ENCODE peak calls at places on chromosomes 12 and 14, in five cellular contexts. V is K562, H is HepG2, S is H1, E is GM12878. B is an unnamed sample.

GRCh38 chr12:119594772-119595445 is 1.3 kb downstream of the TMEM233 start:
- DNase-seq in E (no peak), S (no peak), V (no peak), H (no peak), B (peak)

GRCh38 chr12:132158677-132159554 is 14.7 kb downstream of the NOC4L start:
- DNase-seq in E (no peak), H (no peak), S (no peak), V (no peak), B (no peak)

GRCh38 chr14:59429798-59430197 is 35.4 kb downstream of the GPR135 start:
- DNase-seq in V (no peak), E (no peak), H (no peak), S (no peak), B (no peak)

GRCh38 chr14:60396718-60397343 is 89.0 kb downstream of the C14orf39 start:
- DNase-seq in H (no peak), S (no peak), V (no peak), E (no peak), B (no peak)

GRCh38 chr12:50572275-50572674 is 67.5 kb downstream of the DIP2B start:
- DNase-seq in V (no peak), S (no peak), H (peak), E (no peak), B (no peak)

GRCh38 chr12:86196465-86196864 is 59.7 kb downstream of the MGAT4C start:
- DNase-seq in H (no peak), S (no peak), E (no peak), V (no peak), B (no peak)

GRCh38 chr12:752673-753400 is 458 bp downstream of the WNK1 start:
- DNase-seq in V (peak), S (no peak), E (no peak), H (no peak), B (peak)

GRCh38 chr14:19823178-19823577 is 19.6 kb downstream of the OR4N2 start:
- DNase-seq in H (no peak), S (no peak), V (no peak), E (no peak), B (no peak)

GRCh38 chr14:37584211-37585100 is 10.6 kb downstream of the FOXA1 start:
- DNase-seq in E (no peak), S (no peak), V (no peak), H (no peak), B (peak)

GRCh38 chr12:24555730-24556129 is 393.2 kb downstream of the BCAT1 start:
- DNase-seq in E (no peak), H (no peak), S (no peak), V (no peak), B (no peak)

GRCh38 chr14:60064491-60065072 is 27.1 kb upstream of the PCNX4 start:
- DNase-seq in S (no peak), E (peak), V (no peak), H (peak), B (no peak)

GRCh38 chr14:96130854-96131253 is 73.8 kb upstream of the BDKRB2 start:
- DNase-seq in H (no peak), E (no peak), V (no peak), S (no peak), B (no peak)

GRCh38 chr14:69527635-69528034 is 43.1 kb downstream of the PLEKHD1 start:
- DNase-seq in V (no peak), E (no peak), H (no peak), S (no peak), B (no peak)

GRCh38 chr12:12786371-12786715 is 884 bp downstream of the APOLD1 start:
- DNase-seq in S (no peak), V (no peak), H (no peak), E (no peak), B (no peak)

GRCh38 chr14:30443368-30444007 is 115.5 kb upstream of the G2E3 start:
- DNase-seq in E (no peak), H (peak), S (no peak), V (no peak), B (no peak)

GRCh38 chr12:31835276-31835882 is 106.6 kb upstream of the AMN1 start:
- DNase-seq in E (no peak), V (no peak), H (peak), S (no peak), B (no peak)

GRCh38 chr12:110245278-110245868 is 35.7 kb upstream of the ATP2A2 start:
- DNase-seq in S (no peak), E (no peak), H (peak), V (no peak), B (peak)

DNA sequence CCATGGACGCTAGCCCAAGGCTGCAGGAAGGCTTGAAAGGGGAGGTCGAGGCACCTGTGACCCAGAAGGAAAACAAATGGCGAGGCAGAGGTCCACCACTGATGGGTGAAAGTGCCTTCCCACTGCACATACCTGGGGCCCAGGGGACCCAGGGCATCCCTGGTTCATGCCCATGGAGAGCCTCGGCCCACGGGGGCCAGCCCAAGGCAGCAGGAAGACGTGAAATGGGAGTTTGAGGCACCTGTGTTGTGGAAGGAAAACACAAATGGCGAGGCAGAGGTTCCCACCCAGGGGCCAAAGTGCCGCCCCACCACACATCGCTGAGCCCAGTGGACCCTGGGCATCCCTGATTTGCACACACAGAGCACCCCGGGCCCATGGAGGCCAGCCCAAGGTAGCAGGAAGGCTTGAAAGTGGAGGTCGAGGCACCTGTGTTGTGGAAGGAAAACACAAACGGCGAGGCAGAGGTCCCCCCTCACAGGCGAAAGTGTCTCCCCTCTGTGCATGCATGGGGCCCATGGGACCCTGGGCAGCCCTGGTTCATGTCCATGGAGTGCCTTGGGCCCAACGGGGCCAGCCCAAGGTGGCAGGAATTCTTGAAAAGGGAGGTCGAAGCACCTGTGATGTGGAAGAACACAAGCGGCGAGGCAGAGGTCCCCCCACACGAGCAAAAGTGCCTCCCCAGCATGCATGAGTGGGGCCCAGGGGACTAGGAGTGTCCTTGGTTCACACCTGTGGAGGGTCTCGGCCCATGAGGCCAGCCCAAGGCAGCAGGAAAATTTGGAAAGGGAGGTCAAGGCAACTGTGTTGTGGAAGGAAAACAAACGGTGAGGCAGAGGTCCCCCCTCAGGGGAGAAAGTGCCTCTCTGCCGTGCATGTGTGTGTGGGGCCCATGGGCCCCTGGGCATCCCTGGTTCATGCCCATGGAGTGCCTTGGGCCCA is 383.3 kb downstream of the ALG10 start:
- DNase-seq in E (no peak), H (no peak), V (peak), S (no peak), B (peak)
- TF ChIP-seq USF2 in E (no peak), H (no peak), V (no peak), S (no peak), B (no peak)

GRCh38 chr12:14810167-14810952 is 3.6 kb downstream of the SMCO3 start:
- DNase-seq in E (no peak), H (no peak), S (no peak), V (no peak), B (no peak)
- TF ChIP-seq SP1 in E (no peak), H (no peak), S (no peak), V (no peak), B (no peak)

GRCh38 chr14:65320661-65321308 is 91.7 kb upstream of the FUT8 start:
- DNase-seq in E (no peak), H (no peak), V (no peak), S (no peak), B (no peak)
- TF ChIP-seq USF2 in E (no peak), H (no peak), V (no peak), S (no peak), B (no peak)

GRCh38 chr12:113142173-113142885 is 6.8 kb upstream of the RASAL1 start:
- DNase-seq in H (peak), V (no peak), S (no peak), E (no peak), B (no peak)
- TF ChIP-seq SP1 in H (no peak), V (no peak), S (no peak), E (no peak), B (no peak)

GRCh38 chr12:122861586-122861970 is 26.3 kb downstream of the HIP1R start:
- DNase-seq in V (no peak), H (no peak), S (no peak), E (no peak), B (peak)

GRCh38 chr12:122859303-122860051 is 24.2 kb downstream of the HIP1R start:
- DNase-seq in S (no peak), E (no peak), V (no peak), H (no peak), B (no peak)

GRCh38 chr12:122858591-122859302 is 23.5 kb downstream of the HIP1R start:
- DNase-seq in E (no peak), S (no peak), H (no peak), V (no peak), B (no peak)

GRCh38 chr12:122860854-122861585 is 25.8 kb downstream of the HIP1R start:
- DNase-seq in S (no peak), V (no peak), E (no peak), H (no peak), B (peak)

DNA sequence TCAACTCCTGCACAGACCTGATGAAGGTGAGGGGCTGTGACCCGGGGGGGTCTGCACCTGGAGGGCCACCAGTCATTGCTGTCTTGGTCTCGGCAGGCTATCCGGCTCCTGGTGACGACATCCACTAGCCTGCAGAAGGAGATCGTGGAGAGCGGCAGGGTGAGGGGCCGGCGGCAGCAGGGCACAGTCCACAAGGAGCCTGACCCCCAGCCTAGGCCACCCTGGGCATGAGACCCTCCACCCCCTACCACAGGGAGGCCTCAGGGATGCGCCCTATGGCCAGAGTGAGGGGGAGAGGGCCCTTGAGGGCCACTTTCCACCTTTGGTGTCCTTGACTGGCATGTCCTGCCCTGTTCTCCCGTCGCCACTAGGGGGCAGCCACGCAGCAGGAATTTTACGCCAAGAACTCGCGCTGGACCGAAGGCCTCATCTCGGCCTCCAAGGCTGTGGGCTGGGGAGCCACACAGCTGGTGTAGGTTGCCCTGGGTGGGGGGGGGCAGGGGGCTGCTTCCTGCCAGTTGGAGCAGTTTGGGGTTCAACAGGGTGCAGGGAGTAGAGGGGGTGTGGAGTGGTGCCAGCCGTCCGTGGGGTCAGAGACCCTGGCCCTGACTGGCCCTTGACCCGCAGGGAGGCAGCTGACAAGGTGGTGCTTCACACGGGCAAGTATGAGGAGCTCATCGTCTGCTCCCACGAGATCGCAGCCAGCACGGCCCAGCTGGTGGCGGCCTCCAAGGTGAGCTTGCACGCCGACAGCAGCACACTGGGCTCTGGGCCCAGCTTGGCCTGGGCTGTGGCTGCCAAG is 25.0 kb downstream of the HIP1R start:
- DNase-seq in H (peak), E (no peak), S (peak), V (peak), B (peak)
- TF ChIP-seq USF2 in H (no peak), E (no peak), S (no peak), V (no peak), B (no peak)

DNA sequence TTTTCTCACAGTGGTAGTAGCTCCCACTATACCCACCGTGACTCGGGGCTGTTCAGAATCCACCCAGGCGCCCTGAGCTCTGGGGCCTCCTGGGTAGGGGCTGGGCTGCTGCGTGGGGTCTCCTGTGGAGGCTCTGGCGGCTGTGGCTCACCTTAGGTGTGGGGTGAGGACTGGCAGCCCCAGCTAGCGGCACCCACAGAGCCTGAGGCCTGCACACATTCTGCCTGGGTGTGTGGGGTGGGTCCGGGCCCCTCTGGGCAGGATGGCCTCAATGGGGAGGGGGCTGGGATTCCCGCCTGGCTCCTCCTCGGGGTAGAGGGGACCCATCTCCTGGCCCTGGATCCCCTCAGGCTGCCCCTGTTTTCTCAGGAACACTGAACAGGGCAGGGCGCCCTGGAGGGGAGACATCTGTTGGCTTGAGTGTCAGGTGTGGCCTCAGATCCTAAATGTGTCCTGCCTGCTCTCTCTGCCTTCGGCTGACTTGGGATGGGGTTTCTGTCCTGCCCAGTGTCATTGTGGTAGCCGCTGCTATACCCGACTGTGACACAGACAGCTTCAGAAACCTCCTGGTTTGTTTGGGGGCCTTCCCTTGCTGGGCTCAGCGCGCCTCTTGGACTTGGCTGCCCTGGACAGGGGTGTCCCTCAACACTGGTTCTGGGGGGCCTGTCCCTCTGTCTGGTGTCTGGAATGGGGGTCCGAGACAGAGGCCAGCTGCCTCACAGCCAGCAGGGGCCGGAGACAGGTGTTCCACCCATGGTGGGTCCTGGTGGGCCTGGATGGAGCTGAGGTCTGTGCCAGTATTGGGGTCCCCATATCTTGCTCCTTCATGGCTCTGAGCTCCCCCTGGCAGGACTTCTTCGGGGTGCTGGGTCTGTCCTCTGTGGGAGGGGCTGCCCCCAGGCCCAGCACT is 354.9 kb downstream of the TMEM121 start:
- DNase-seq in S (no peak), V (no peak), E (no peak), H (no peak), B (peak)
- TF ChIP-seq SP1 in S (no peak), V (no peak), E (no peak), H (no peak), B (no peak)